ENCODE peak calls at places on chromosomes 3 and 15, in nine cellular contexts. Z, I, H, X, D, C, F, T and N are unnamed samples.

GRCh38 chr3:110933786-110934415 is 137.7 kb upstream of the NECTIN3 start:
- DNase-seq in D (peak; percentile 68), H (no peak), Z (peak; percentile 41), F (peak; percentile 48), T (no peak), C (no peak), I (peak; percentile 62), X (peak; percentile 22), N (no peak)

GRCh38 chr15:96058103-96058851 is 272.2 kb upstream of the NR2F2 start:
- DNase-seq in C (no peak), I (no peak), D (no peak), X (no peak), H (no peak), Z (no peak), F (no peak), T (no peak), N (no peak)

GRCh38 chr3:39193391-39193790 is 996 bp upstream of the XIRP1 start:
- DNase-seq in H (peak; percentile 91), X (peak; percentile 39), F (no peak), Z (no peak), C (no peak), I (no peak), T (no peak), D (peak; percentile 37), N (no peak)

GRCh38 chr3:87196879-87197278 is 30.2 kb upstream of the CHMP2B start:
- DNase-seq in Z (no peak), D (no peak), T (no peak), H (no peak), I (no peak), X (no peak), C (no peak), F (no peak), N (no peak)

GRCh38 chr3:126852536-126852935 is 130.4 kb upstream of the PLXNA1 start:
- DNase-seq in D (no peak), F (no peak), T (no peak), H (no peak), X (no peak), Z (no peak), I (no peak), C (peak; percentile 68), N (peak; percentile 34)

GRCh38 chr3:135041586-135041985 is 246.5 kb downstream of the EPHB1 start:
- DNase-seq in T (no peak), C (no peak), I (no peak), D (peak; percentile 2), H (no peak), Z (no peak), X (peak; percentile 9), F (no peak), N (no peak)

GRCh38 chr3:60064210-60065178 is 1014.7 kb upstream of the CFAP20DC start:
- DNase-seq in Z (no peak), H (peak; percentile 42), T (peak; percentile 4), C (no peak), I (peak; percentile 29), F (no peak), X (no peak), D (peak; percentile 61), N (no peak)

GRCh38 chr15:59994855-59995557 is 9.1 kb upstream of the FOXB1 start:
- DNase-seq in T (no peak), X (no peak), D (no peak), H (peak; percentile 18), Z (no peak), F (no peak), C (peak; percentile 73), I (no peak), N (no peak)

GRCh38 chr3:178485756-178486155 is 50.5 kb upstream of the KCNMB2 start:
- DNase-seq in C (no peak), X (no peak), D (peak; percentile 7), Z (peak; percentile 81), F (peak; percentile 52), I (peak; percentile 14), T (peak; percentile 0), H (no peak), N (no peak)

GRCh38 chr3:138089091-138089490 is 26.3 kb downstream of the DZIP1L start:
- DNase-seq in X (peak; percentile 60), C (no peak), I (peak; percentile 63), F (peak; percentile 71), Z (no peak), D (peak; percentile 80), H (no peak), T (peak; percentile 57), N (no peak)

GRCh38 chr3:123459867-123460266 is 11.0 kb upstream of the ADCY5 start:
- DNase-seq in Z (no peak), T (no peak), X (no peak), C (peak; percentile 68), D (no peak), F (no peak), I (no peak), H (no peak), N (no peak)

GRCh38 chr15:51888593-51889195 is 59.2 kb downstream of the TMOD3 start:
- DNase-seq in X (no peak), F (peak; percentile 14), D (peak; percentile 31), Z (no peak), T (peak; percentile 51), C (peak; percentile 12), H (no peak), I (peak; percentile 48), N (no peak)

GRCh38 chr3:98744283-98744682 is 18.9 kb upstream of the ST3GAL6 start:
- DNase-seq in Z (no peak), I (no peak), C (no peak), D (no peak), F (no peak), T (no peak), X (no peak), H (no peak), N (no peak)

GRCh38 chr15:71013446-71013845 is 101.8 kb upstream of the THSD4 start:
- DNase-seq in H (no peak), D (peak; percentile 38), Z (no peak), F (peak; percentile 17), T (no peak), X (no peak), C (no peak), I (no peak), N (no peak)
- TF ChIP-seq CTCF in H (no peak), D (no peak), Z (no peak), F (no peak), T (no peak), X (no peak), C (no peak), I (no peak), N (no peak)

GRCh38 chr3:185067173-185067572 is 85.7 kb downstream of the C3orf70 start:
- DNase-seq in I (no peak), T (no peak), F (no peak), C (no peak), X (no peak), Z (no peak), H (no peak), D (no peak), N (no peak)

GRCh38 chr3:185069023-185069422 is 83.8 kb downstream of the C3orf70 start:
- DNase-seq in T (no peak), H (no peak), D (no peak), C (no peak), F (no peak), I (no peak), Z (no peak), X (no peak), N (no peak)

GRCh38 chr3:185069583-185070030 is 83.3 kb downstream of the C3orf70 start:
- DNase-seq in Z (no peak), C (peak; percentile 80), I (no peak), H (no peak), X (no peak), F (no peak), D (no peak), T (no peak), N (peak; percentile 82)

GRCh38 chr3:185071401-185071800 is 81.5 kb downstream of the C3orf70 start:
- DNase-seq in C (no peak), Z (no peak), I (no peak), F (no peak), H (no peak), T (no peak), X (no peak), D (no peak), N (peak; percentile 75)

DNA sequence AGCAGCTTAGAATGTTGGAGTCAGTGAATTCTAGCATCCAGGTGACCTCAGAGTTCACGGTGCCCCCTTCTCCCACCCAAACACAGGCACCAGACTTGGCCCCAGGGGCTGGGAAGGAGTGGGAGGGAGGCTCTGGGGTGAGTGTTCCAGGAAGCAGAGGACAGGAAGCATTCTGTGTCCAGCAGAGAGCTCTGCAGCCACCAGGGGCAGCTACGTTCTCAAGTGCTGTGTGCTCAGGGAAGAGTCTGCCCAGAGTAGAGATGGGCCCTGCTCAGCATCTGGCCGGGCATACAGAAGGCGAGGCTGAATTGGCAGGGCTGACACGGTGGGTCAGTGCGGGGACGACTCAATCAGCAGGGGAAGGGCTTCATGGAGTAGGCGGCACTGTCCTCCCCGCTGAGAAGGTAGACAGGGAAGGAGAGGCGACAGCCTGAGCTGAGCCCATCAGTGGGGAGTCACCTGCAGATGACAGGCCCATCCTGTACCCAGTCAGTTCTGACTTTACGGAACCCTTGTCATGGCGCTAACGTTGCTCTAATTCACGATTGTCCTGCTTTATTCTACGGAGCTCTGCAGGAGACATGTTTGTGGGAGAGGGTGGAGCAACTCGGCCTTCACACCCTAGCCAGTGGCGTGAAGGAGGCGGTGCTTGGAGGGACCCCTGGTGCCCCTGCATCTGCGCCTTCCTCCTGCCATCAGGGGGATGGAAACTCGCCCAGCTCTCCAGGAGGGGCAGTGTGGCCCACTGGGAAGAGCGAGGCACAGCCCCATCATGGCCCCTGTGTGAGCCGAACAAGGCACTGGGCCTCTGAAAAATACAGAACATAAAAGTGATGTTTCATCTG is 82.1 kb downstream of the C3orf70 start:
- DNase-seq in I (peak; percentile 53), H (peak; percentile 94), C (peak; percentile 64), T (no peak), D (peak; percentile 25), F (peak; percentile 13), Z (no peak), X (peak; percentile 16), N (peak; percentile 77)
- TF ChIP-seq CTCF in I (peak; percentile 60), H (peak; percentile 49), C (peak; percentile 48), T (peak; percentile 23), D (peak; percentile 34), F (peak; percentile 43), Z (peak; percentile 66), X (peak; percentile 41), N (peak; percentile 46)

GRCh38 chr3:132268956-132269355 is 48.3 kb upstream of the ACP3 start:
- DNase-seq in T (peak; percentile 34), F (no peak), Z (no peak), D (peak; percentile 35), H (no peak), C (peak; percentile 48), X (peak; percentile 28), I (peak; percentile 78), N (no peak)
- TF ChIP-seq CTCF in T (peak; percentile 52), F (peak; percentile 50), Z (peak; percentile 59), D (peak; percentile 44), H (peak; percentile 60), C (peak; percentile 57), X (peak; percentile 79), I (peak; percentile 76), N (peak; percentile 32)

GRCh38 chr3:116661196-116661595 is 48.4 kb upstream of the TUSC7 start:
- DNase-seq in I (no peak), H (no peak), T (no peak), D (no peak), F (no peak), C (no peak), X (no peak), Z (no peak), N (no peak)
- TF ChIP-seq CTCF in I (no peak), H (no peak), T (no peak), D (no peak), F (no peak), C (no peak), X (no peak), Z (no peak), N (no peak)

GRCh38 chr3:106333911-106334618 is 465.3 kb upstream of the CBLB start:
- DNase-seq in D (peak; percentile 75), Z (no peak), H (no peak), F (no peak), I (peak; percentile 89), T (peak; percentile 59), X (peak; percentile 47), C (no peak), N (no peak)
- TF ChIP-seq CTCF in D (no peak), Z (no peak), H (no peak), F (no peak), I (no peak), T (no peak), X (no peak), C (no peak), N (no peak)